ENCODE peak calls at places on chromosomes 13 and 19, in nine cellular contexts. E is RWPE1; S is substantia nigra; M is thoracic aorta; X is breast epithelium; T is naive thymus-derived CD4-positive, alpha-beta T cell; P is tibial artery; U is iPS DF 6.9; K is HL-60. A is an unnamed sample.

GRCh38 chr19:13885826-13886365 is 9.0 kb downstream of the NANOS3 start:
- DNase-seq in E (no peak), S (no peak), M (no peak), X (no peak), T (no peak), P (no peak), U (no peak), K (no peak), A (no peak)

GRCh38 chr19:52734340-52734892 is 428 bp downstream of the ZNF611 start:
- DNase-seq in E (peak), S (peak), M (no peak), X (no peak), T (no peak), P (no peak), U (no peak), K (no peak), A (no peak)

GRCh38 chr13:43864921-43865320 is 14.6 kb downstream of the CCDC122 start:
- DNase-seq in E (no peak), S (no peak), M (no peak), X (no peak), T (no peak), P (no peak), U (no peak), K (no peak), A (no peak)

GRCh38 chr13:49561064-49561410 is 24.3 kb downstream of the RCBTB1 start:
- DNase-seq in E (no peak), S (no peak), M (no peak), X (no peak), T (no peak), P (no peak), U (no peak), K (no peak), A (no peak)

GRCh38 chr19:5891938-5892771 is 11.4 kb downstream of the NDUFA11 start:
- DNase-seq in E (no peak), S (peak), M (no peak), X (no peak), T (no peak), P (no peak), U (no peak), K (peak), A (no peak)

GRCh38 chr13:75481176-75482069 is 546 bp downstream of the TBC1D4 start:
- DNase-seq in E (peak), S (peak), M (no peak), X (no peak), T (peak), P (no peak), U (no peak), K (peak), A (peak)

GRCh38 chr13:88031980-88032562 is 360.9 kb downstream of the SLITRK5 start:
- DNase-seq in E (peak), S (no peak), M (no peak), X (no peak), T (no peak), P (no peak), U (no peak), K (no peak), A (no peak)

GRCh38 chr13:94711561-94712286 is 621 bp downstream of the SOX21 start:
- DNase-seq in E (peak), S (peak), M (no peak), X (no peak), T (no peak), P (no peak), U (no peak), K (peak), A (no peak)

GRCh38 chr13:44051923-44052322 is 172.2 kb downstream of the LACC1 start:
- DNase-seq in E (peak), S (no peak), M (no peak), X (no peak), T (no peak), P (no peak), U (no peak), K (no peak), A (no peak)

GRCh38 chr13:30906411-30906990 is 430 bp downstream of the MEDAG start:
- DNase-seq in E (no peak), S (no peak), M (no peak), X (no peak), T (no peak), P (no peak), U (no peak), K (no peak), A (no peak)

GRCh38 chr13:20001351-20001750 is 42.8 kb downstream of the ZMYM2 start:
- DNase-seq in E (no peak), S (no peak), M (no peak), X (no peak), T (no peak), P (no peak), U (no peak), K (no peak), A (no peak)
- H3K27ac ChIP-seq in E (no peak), S (no peak), M (no peak), X (no peak), T (no peak), P (no peak), U (no peak), K (no peak), A (no peak)

GRCh38 chr13:110525328-110526319 is 35.9 kb downstream of the RAB20 start:
- DNase-seq in E (no peak), S (no peak), M (no peak), X (no peak), T (peak), P (no peak), U (no peak), K (no peak), A (peak)
- H3K27ac ChIP-seq in E (no peak), S (no peak), M (peak), X (peak), T (no peak), P (peak), U (no peak), K (no peak), A (no peak)

GRCh38 chr19:10086904-10087256 is 763 bp downstream of the SHFL start:
- DNase-seq in E (no peak), S (no peak), M (no peak), X (no peak), T (no peak), P (no peak), U (no peak), K (no peak), A (peak)
- H3K27ac ChIP-seq in E (peak), S (peak), M (peak), X (peak), T (peak), P (peak), U (no peak), K (no peak), A (peak)

GRCh38 chr19:45103200-45103624 is 10.2 kb downstream of the PPP1R37 start:
- DNase-seq in E (no peak), S (no peak), M (no peak), X (no peak), T (peak), P (no peak), U (no peak), K (peak), A (no peak)
- H3K27ac ChIP-seq in E (peak), S (peak), M (no peak), X (peak), T (peak), P (no peak), U (no peak), K (peak), A (peak)